ENCODE peak calls at places on chromosomes 6 and 20, in five cellular contexts. B is A549, G is mesenchymal stem cell, D is tibial artery, N is transverse colon. F is an unnamed sample. For H3K4me1 and H3K9me3, the result is how much of the 10 kb centered on the place peaks cover.

GRCh38 chr20:1734269-1734858 is 76.8 kb upstream of the SIRPG start:
- DNase-seq in B (peak), G (no peak), D (no peak), N (no peak), F (peak)

GRCh38 chr6:4910060-4910746 is 93.6 kb downstream of the RPP40 start:
- DNase-seq in B (no peak), G (no peak), D (no peak), N (peak), F (no peak)

GRCh38 chr6:20211941-20212391 is 303 bp downstream of the MBOAT1 start:
- DNase-seq in B (peak), G (peak), D (no peak), N (peak), F (no peak)

GRCh38 chr6:126086560-126086959 is 100.2 kb downstream of the TRMT11 start:
- DNase-seq in B (no peak), G (no peak), D (no peak), N (no peak), F (no peak)

GRCh38 chr6:31498748-31499147 is 803 bp downstream of the MICB start:
- DNase-seq in B (no peak), G (peak), D (peak), N (no peak), F (no peak)

GRCh38 chr6:135514706-135515105 is 17.2 kb upstream of the AHI1 start:
- DNase-seq in B (no peak), G (no peak), D (no peak), N (no peak), F (no peak)

GRCh38 chr6:126396131-126396530 is 56.2 kb downstream of the CENPW start:
- DNase-seq in B (no peak), G (no peak), D (no peak), N (no peak), F (no peak)

GRCh38 chr6:3929281-3929798 is 80.2 kb downstream of the FAM50B start:
- DNase-seq in B (no peak), G (peak), D (no peak), N (no peak), F (no peak)

GRCh38 chr6:132973556-132973993 is 159.2 kb downstream of the RPS12 start:
- DNase-seq in B (no peak), G (no peak), D (no peak), N (no peak), F (no peak)

GRCh38 chr6:36938536-36938935 is 16.0 kb upstream of the PI16 start:
- DNase-seq in B (no peak), G (peak), D (no peak), N (no peak), F (no peak)

GRCh38 chr6:148760568-148761531 is 14.0 kb downstream of the UST start:
- DNase-seq in B (no peak), G (peak), D (peak), N (peak), F (peak)

DNA sequence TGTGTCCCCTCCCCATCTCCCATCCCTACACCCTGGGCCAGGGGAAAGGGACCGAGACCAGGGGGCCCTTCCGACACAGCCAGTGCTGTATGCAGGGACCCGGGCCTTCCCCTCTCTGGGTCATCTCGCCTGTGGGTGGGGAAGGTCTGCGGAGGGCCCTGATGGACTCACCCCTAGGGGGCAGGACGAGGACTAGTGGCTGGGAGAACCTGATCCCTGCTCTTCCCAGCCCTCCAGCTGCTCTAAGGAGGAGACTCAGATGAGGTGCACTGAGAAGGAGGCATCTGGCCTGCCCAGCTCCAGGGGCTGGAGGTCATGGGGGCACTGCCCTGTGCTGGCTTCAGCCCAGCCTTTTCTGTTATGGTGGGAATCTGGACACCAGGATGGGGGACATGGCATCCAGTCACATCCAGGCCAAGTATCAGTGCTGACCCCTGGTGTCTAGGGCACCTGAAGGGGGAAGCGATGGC is 735 bp downstream of the MYL9 start:
- DNase-seq in B (peak), G (peak), D (peak), N (peak), F (no peak)
- H3K4me1 ChIP-seq in B (under half), G (under half), D (half or more), N (under half), F (under half)

GRCh38 chr20:25055711-25056492 is 2.0 kb downstream of the ACSS1 start:
- DNase-seq in B (no peak), G (no peak), D (peak), N (peak), F (peak)
- H3K4me3 ChIP-seq in B (no peak), G (no peak), D (peak), N (peak), F (peak)

GRCh38 chr6:369559-370431 is 21.8 kb upstream of the IRF4 start:
- DNase-seq in B (no peak), G (no peak), D (peak), N (no peak), F (no peak)
- H3K9me3 ChIP-seq in B (under half), G (under half), D (under half), N (under half), F (under half)

GRCh38 chr6:144624246-144624645 is 339.1 kb downstream of the UTRN start:
- DNase-seq in B (no peak), G (no peak), D (no peak), N (no peak), F (no peak)

GRCh38 chr6:144621332-144621731 is 336.2 kb downstream of the UTRN start:
- DNase-seq in B (no peak), G (no peak), D (no peak), N (no peak), F (no peak)

GRCh38 chr6:144617231-144618199 is 332.4 kb downstream of the UTRN start:
- DNase-seq in B (no peak), G (no peak), D (no peak), N (no peak), F (no peak)

GRCh38 chr6:144615870-144616269 is 330.7 kb downstream of the UTRN start:
- DNase-seq in B (no peak), G (no peak), D (no peak), N (no peak), F (no peak)

DNA sequence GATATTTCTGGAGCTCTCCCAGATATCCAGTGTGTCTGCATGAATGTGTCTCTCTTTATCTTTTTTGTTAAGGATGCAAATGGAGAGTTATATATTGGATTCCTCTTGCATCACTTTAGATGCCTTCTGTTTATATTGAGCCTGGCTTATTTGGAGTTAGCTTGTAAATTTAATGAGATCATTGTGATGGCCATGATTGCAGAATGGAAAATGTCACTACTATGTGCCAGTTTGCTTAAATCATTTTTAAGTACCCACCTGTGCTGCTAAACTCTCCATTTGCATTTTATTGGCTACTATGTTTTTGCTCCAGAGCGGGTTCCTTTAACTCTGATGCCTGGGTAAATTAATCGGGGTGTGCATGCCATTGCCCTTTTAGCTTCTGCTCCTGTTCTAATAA is 334.8 kb downstream of the UTRN start:
- DNase-seq in B (no peak), G (peak), D (no peak), N (no peak), F (no peak)
- H3K4me1 ChIP-seq in B (under half), G (under half), D (under half), N (under half), F (under half)

DNA sequence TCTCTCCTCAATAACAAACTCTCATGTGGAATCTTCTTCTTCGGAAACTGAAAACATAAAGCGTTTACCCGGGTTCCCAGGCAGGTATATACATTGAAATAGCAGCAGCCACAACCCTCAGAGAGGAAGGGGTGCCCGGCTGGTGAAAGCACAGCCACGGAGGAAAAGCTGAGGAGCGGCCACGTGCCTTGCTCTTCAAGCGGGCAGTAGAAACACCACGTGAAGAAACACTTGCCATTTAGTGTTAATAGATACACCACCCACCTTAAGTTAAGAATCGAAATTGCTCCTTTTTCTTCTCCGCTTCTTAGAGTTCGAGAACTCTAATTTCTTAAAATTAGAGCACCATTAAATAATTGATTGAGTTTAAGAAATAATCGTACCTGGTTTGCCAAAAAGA is 305 bp downstream of the THBS2 start:
- DNase-seq in B (no peak), G (no peak), D (no peak), N (no peak), F (no peak)
- H3K4me3 ChIP-seq in B (no peak), G (peak), D (peak), N (peak), F (no peak)

GRCh38 chr20:31840906-31841816 is 4.2 kb downstream of the FOXS1 start:
- DNase-seq in B (no peak), G (no peak), D (no peak), N (no peak), F (no peak)
- H3K9me3 ChIP-seq in B (under half), G (under half), D (under half), N (under half), F (under half)

DNA sequence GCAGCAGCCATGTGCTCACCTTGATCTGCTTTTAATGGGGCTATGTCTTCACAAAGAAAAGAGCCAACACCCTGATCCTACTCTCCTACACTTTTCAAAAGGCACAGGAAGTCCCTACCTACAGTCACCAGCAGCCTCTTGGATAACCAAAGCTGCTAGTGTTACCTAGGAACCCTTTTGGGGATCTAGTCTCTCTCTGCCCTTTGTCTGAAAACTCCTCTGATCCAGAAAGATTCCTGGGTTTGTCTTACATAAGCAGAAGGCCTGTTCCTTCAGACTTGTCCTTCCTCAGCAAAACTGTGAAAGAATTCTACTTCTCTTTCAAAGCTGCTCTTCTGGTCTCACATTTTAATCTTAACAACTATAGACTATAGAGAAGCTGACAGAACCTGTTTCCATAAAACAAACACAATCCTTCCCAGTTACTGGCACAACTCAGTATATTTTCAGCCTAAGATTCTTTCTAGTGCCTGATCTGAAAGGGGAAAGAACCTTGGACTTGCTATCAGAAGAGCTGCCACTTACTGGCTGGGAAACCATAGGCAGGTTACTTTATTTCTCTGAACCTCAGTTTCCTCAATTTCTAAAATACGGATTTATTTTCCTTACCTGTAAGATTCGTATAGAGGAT is 2.9 kb downstream of the PLAGL2 start:
- DNase-seq in B (no peak), G (no peak), D (no peak), N (no peak), F (peak)
- H3K4me1 ChIP-seq in B (under half), G (under half), D (half or more), N (under half), F (under half)

DNA sequence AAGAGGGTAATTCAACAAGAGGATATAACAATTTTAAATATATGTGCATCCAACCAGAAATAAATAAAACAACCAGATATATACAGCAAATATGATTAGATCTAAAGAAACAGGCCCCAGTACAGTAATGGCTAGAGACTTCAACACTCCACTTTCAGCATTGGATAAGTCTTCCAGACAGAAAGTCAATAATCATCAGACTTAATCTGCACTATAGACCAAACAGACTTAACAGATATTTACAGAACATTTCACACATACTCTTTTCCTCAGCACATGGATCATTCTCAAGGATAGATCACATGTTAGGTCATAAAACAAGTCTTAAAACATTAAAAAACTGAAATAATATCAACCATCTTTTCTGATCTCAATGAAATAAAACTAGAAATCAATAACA is 62.7 kb upstream of the MTRF1L start:
- DNase-seq in B (no peak), G (no peak), D (no peak), N (no peak), F (no peak)
- H3K4me3 ChIP-seq in B (no peak), G (no peak), D (no peak), N (no peak), F (no peak)

GRCh38 chr6:71558974-71559373 is 270.4 kb downstream of the OGFRL1 start:
- DNase-seq in B (no peak), G (no peak), D (no peak), N (no peak), F (no peak)
- H3K9me3 ChIP-seq in B (under half), G (under half), D (under half), N (under half), F (under half)

GRCh38 chr6:130467595-130467994 is 101.8 kb downstream of the TMEM200A start:
- DNase-seq in B (no peak), G (no peak), D (no peak), N (no peak), F (no peak)
- H3K4me1 ChIP-seq in B (under half), G (under half), D (under half), N (under half), F (under half)

F was measured in small intestine.